ENCODE peak calls at places on chromosomes 6 and 20, in eight cellular contexts. B is IMR-90; M is stimulated activated CD8-positive, alpha-beta memory T cell treated with anti-CD3 and anti-CD28 coated beads, Interleukin-7, amount 100 ng/mL, for 48 hours; E is posterior cingulate gyrus; D is iris pigment epithelial cell; F is ACHN; Z is NCI-H226; K is central memory CD4-positive, alpha-beta T cell. P is an unnamed sample.

GRCh38 chr6:132067286-132067685 is 116.1 kb upstream of the CCN2 start:
- DNase-seq in B (peak; percentile 31), M (no peak), E (no peak), D (no peak), F (no peak), Z (no peak), K (no peak), P (no peak)

GRCh38 chr6:160221423-160221822 is 37.2 kb downstream of the SLC22A2 start:
- DNase-seq in B (no peak), M (no peak), E (no peak), D (no peak), F (peak; percentile 49), Z (peak; percentile 44), K (no peak), P (no peak)

GRCh38 chr6:167737205-167737830 is 89.4 kb upstream of the AFDN start:
- DNase-seq in B (no peak), M (no peak), E (no peak), D (no peak), F (no peak), Z (no peak), K (no peak), P (no peak)

GRCh38 chr6:10655508-10656055 is 38.8 kb downstream of the C6orf52 start:
- DNase-seq in B (no peak), M (peak; percentile 14), E (no peak), D (no peak), F (no peak), Z (no peak), K (peak; percentile 28), P (peak; percentile 12)

GRCh38 chr6:165850434-165851019 is 187.5 kb upstream of the PDE10A start:
- DNase-seq in B (peak; percentile 57), M (peak; percentile 18), E (peak; percentile 95), D (peak; percentile 46), F (peak; percentile 59), Z (peak; percentile 35), K (peak; percentile 12), P (peak; percentile 31)

GRCh38 chr20:10404023-10404628 is 29.9 kb downstream of the MKKS start:
- DNase-seq in B (no peak), M (no peak), E (no peak), D (no peak), F (no peak), Z (no peak), K (no peak), P (no peak)

GRCh38 chr20:9051508-9051907 is 17.4 kb upstream of the PLCB4 start:
- DNase-seq in B (peak; percentile 99), M (no peak), E (no peak), D (peak; percentile 97), F (peak; percentile 98), Z (peak; percentile 80), K (no peak), P (no peak)

GRCh38 chr6:113490356-113490755 is 366.8 kb upstream of the MARCKS start:
- DNase-seq in B (no peak), M (no peak), E (no peak), D (no peak), F (no peak), Z (no peak), K (no peak), P (no peak)

GRCh38 chr6:102742033-102742432 is 1348.5 kb downstream of the GRIK2 start:
- DNase-seq in B (no peak), M (no peak), E (no peak), D (no peak), F (no peak), Z (no peak), K (no peak), P (no peak)

GRCh38 chr6:12066297-12066696 is 54.2 kb downstream of the HIVEP1 start:
- DNase-seq in B (peak; percentile 19), M (no peak), E (no peak), D (peak; percentile 21), F (no peak), Z (no peak), K (no peak), P (no peak)

GRCh38 chr6:12356431-12356830 is 66.3 kb downstream of the EDN1 start:
- DNase-seq in B (no peak), M (no peak), E (no peak), D (no peak), F (no peak), Z (no peak), K (no peak), P (no peak)

GRCh38 chr20:56875052-56875663 is 246.1 kb downstream of the TFAP2C start:
- DNase-seq in B (peak; percentile 42), M (no peak), E (no peak), D (peak; percentile 74), F (peak; percentile 54), Z (peak; percentile 86), K (no peak), P (no peak)

GRCh38 chr6:168937061-168937460 is 316.6 kb downstream of the THBS2 start:
- DNase-seq in B (peak; percentile 12), M (no peak), E (no peak), D (peak; percentile 24), F (no peak), Z (peak; percentile 44), K (no peak), P (no peak)

GRCh38 chr20:46820682-46821081 is 74.0 kb upstream of the EYA2 start:
- DNase-seq in B (no peak), M (no peak), E (no peak), D (no peak), F (no peak), Z (no peak), K (no peak), P (no peak)

GRCh38 chr20:34705383-34706021 is 1.4 kb downstream of the TP53INP2 start:
- DNase-seq in B (peak; percentile 23), M (no peak), E (peak; percentile 70), D (peak; percentile 53), F (peak; percentile 29), Z (peak; percentile 59), K (no peak), P (no peak)

GRCh38 chr20:62685781-62686555 is 22.7 kb upstream of the NTSR1 start:
- DNase-seq in B (no peak), M (no peak), E (no peak), D (no peak), F (no peak), Z (no peak), K (no peak), P (no peak)

GRCh38 chr20:48725589-48725991 is 102.2 kb downstream of the PREX1 start:
- DNase-seq in B (peak; percentile 7), M (no peak), E (no peak), D (peak; percentile 61), F (peak; percentile 68), Z (peak; percentile 88), K (no peak), P (no peak)

GRCh38 chr20:58986286-58986967 is 5.4 kb downstream of the NELFCD start:
- DNase-seq in B (no peak), M (no peak), E (no peak), D (no peak), F (no peak), Z (no peak), K (no peak), P (no peak)

GRCh38 chr20:25081065-25081729 is 744 bp downstream of the VSX1 start:
- DNase-seq in B (no peak), M (no peak), E (no peak), D (no peak), F (no peak), Z (no peak), K (no peak), P (peak; percentile 29)

GRCh38 chr6:50795574-50795973 is 23.1 kb upstream of the TFAP2B start:
- DNase-seq in B (no peak), M (no peak), E (no peak), D (no peak), F (no peak), Z (no peak), K (no peak), P (no peak)

GRCh38 chr6:98146656-98147055 is 687.7 kb upstream of the POU3F2 start:
- DNase-seq in B (no peak), M (no peak), E (no peak), D (no peak), F (no peak), Z (no peak), K (no peak), P (no peak)

GRCh38 chr6:117919775-117920492 is 12.9 kb downstream of the SLC35F1 start:
- DNase-seq in B (no peak), M (no peak), E (peak; percentile 88), D (no peak), F (no peak), Z (no peak), K (no peak), P (no peak)

GRCh38 chr6:128631031-128631430 is 110.6 kb upstream of the PTPRK start:
- DNase-seq in B (no peak), M (no peak), E (no peak), D (no peak), F (no peak), Z (no peak), K (no peak), P (no peak)

GRCh38 chr20:41697861-41698559 is 79.8 kb upstream of the CHD6 start:
- DNase-seq in B (peak; percentile 37), M (no peak), E (no peak), D (peak; percentile 47), F (peak; percentile 34), Z (peak; percentile 7), K (peak; percentile 21), P (no peak)

GRCh38 chr20:40489886-40490285 is 199.2 kb downstream of the MAFB start:
- DNase-seq in B (no peak), M (no peak), E (no peak), D (peak; percentile 35), F (peak; percentile 29), Z (peak; percentile 51), K (no peak), P (no peak)

GRCh38 chr6:24064106-24064505 is 61.9 kb upstream of the NRSN1 start:
- DNase-seq in B (no peak), M (no peak), E (no peak), D (peak; percentile 3), F (peak; percentile 51), Z (no peak), K (no peak), P (no peak)

GRCh38 chr6:107632757-107633156 is 142.8 kb downstream of the SOBP start:
- DNase-seq in B (no peak), M (no peak), E (no peak), D (no peak), F (no peak), Z (no peak), K (no peak), P (no peak)

GRCh38 chr6:161254754-161255253 is 19.1 kb downstream of the AGPAT4 start:
- DNase-seq in B (peak; percentile 56), M (no peak), E (no peak), D (peak; percentile 52), F (no peak), Z (no peak), K (no peak), P (no peak)

GRCh38 chr6:13447949-13448724 is 39.3 kb downstream of the GFOD1 start:
- DNase-seq in B (no peak), M (no peak), E (no peak), D (no peak), F (no peak), Z (no peak), K (no peak), P (no peak)

GRCh38 chr6:111601875-111602274 is 3.8 kb downstream of the TRAF3IP2 start:
- DNase-seq in B (peak; percentile 81), M (no peak), E (no peak), D (peak; percentile 67), F (no peak), Z (no peak), K (no peak), P (no peak)

GRCh38 chr20:46406986-46407670 is 713 bp upstream of the ELMO2 start:
- DNase-seq in B (peak; percentile 15), M (peak; percentile 86), E (peak; percentile 95), D (no peak), F (peak; percentile 29), Z (no peak), K (peak; percentile 78), P (no peak)

GRCh38 chr6:25692472-25692871 is 40.5 kb downstream of the SCGN start:
- DNase-seq in B (no peak), M (no peak), E (no peak), D (no peak), F (peak; percentile 29), Z (no peak), K (no peak), P (no peak)